ENCODE peak calls at places on chromosomes 2 and 18, in five cellular contexts. V is NCI-H1694 treated with DMSO at 0.1 percent for 48 hours, O is HS-27A, B is renal cortical epithelial cell, F is activated T-cell treated with anti-CD3 and anti-CD28 coated beads for 48 hours. D is an unnamed sample.
A peak's percentile ranks its signal among the peaks of the same experiment; 100 is the strongest.

GRCh38 chr18:69717586-69717985 is 230.1 kb downstream of the CD226 start:
- DNase-seq in V (no peak), O (no peak), B (no peak), F (no peak), D (no peak)

GRCh38 chr2:11329759-11330158 is 14.7 kb downstream of the ROCK2 start:
- DNase-seq in V (no peak), O (peak; percentile 55), B (no peak), F (no peak), D (no peak)

GRCh38 chr2:229800997-229801754 is 86.8 kb upstream of the DNER start:
- DNase-seq in V (peak; percentile 57), O (no peak), B (peak; percentile 65), F (peak; percentile 50), D (peak; percentile 76)

GRCh38 chr2:88669371-88670214 is 21.9 kb upstream of the RPIA start:
- DNase-seq in V (peak; percentile 13), O (no peak), B (peak; percentile 52), F (no peak), D (peak; percentile 47)

GRCh38 chr2:75560768-75561565 is at the start of gene EVA1A:
- DNase-seq in V (no peak), O (peak; percentile 71), B (peak; percentile 76), F (peak; percentile 12), D (peak; percentile 91)

GRCh38 chr2:27721335-27721734 is 50.2 kb upstream of the MRPL33 start:
- DNase-seq in V (no peak), O (no peak), B (peak; percentile 76), F (no peak), D (no peak)

GRCh38 chr2:145066151-145066661 is 546.3 kb upstream of the ZEB2 start:
- DNase-seq in V (no peak), O (no peak), B (no peak), F (no peak), D (peak; percentile 7)

GRCh38 chr2:71905205-71905604 is 242.5 kb downstream of the CYP26B1 start:
- DNase-seq in V (no peak), O (no peak), B (no peak), F (no peak), D (no peak)

GRCh38 chr2:159290289-159290907 is 3.9 kb upstream of the WDSUB1 start:
- DNase-seq in V (peak; percentile 51), O (no peak), B (peak; percentile 63), F (no peak), D (peak; percentile 7)

GRCh38 chr2:10385501-10385900 is 62.6 kb downstream of the ODC1 start:
- DNase-seq in V (peak; percentile 57), O (no peak), B (peak; percentile 25), F (no peak), D (no peak)

GRCh38 chr2:200860092-200860795 is 4.2 kb downstream of the CLK1 start:
- DNase-seq in V (no peak), O (no peak), B (peak; percentile 19), F (peak; percentile 15), D (peak; percentile 26)

GRCh38 chr2:240214790-240215675 is 74.6 kb upstream of the OTOS start:
- DNase-seq in V (no peak), O (no peak), B (no peak), F (no peak), D (no peak)

GRCh38 chr18:71237636-71238035 is 948.8 kb downstream of the SOCS6 start:
- DNase-seq in V (no peak), O (no peak), B (peak; percentile 69), F (no peak), D (no peak)

GRCh38 chr2:217075225-217075802 is 215.4 kb upstream of the TNP1 start:
- DNase-seq in V (no peak), O (no peak), B (no peak), F (no peak), D (no peak)

GRCh38 chr2:107597507-107597906 is 229.2 kb upstream of the RGPD4 start:
- DNase-seq in V (no peak), O (no peak), B (peak; percentile 31), F (no peak), D (no peak)

GRCh38 chr2:176063958-176064357 is 19.8 kb downstream of the EVX2 start:
- DNase-seq in V (peak; percentile 37), O (no peak), B (peak; percentile 64), F (no peak), D (peak; percentile 75)

GRCh38 chr2:62641410-62641843 is 64.1 kb upstream of the EHBP1 start:
- DNase-seq in V (no peak), O (no peak), B (peak; percentile 26), F (no peak), D (peak; percentile 51)

GRCh38 chr2:165700511-165700910 is 93.5 kb downstream of the GALNT3 start:
- DNase-seq in V (peak; percentile 28), O (no peak), B (no peak), F (no peak), D (no peak)

GRCh38 chr2:391658-392170 is 103.8 kb upstream of the ALKAL2 start:
- DNase-seq in V (no peak), O (no peak), B (no peak), F (no peak), D (no peak)

GRCh38 chr2:190069936-190070696 is 7.6 kb upstream of the MSTN start:
- DNase-seq in V (peak; percentile 73), O (peak; percentile 39), B (peak; percentile 77), F (no peak), D (peak; percentile 83)

GRCh38 chr2:205716126-205716525 is 33.8 kb downstream of the NRP2 start:
- DNase-seq in V (no peak), O (no peak), B (no peak), F (no peak), D (no peak)

GRCh38 chr2:112275887-112276773 is 733 bp downstream of the ZC3H6 start:
- DNase-seq in V (peak; percentile 76), O (peak; percentile 85), B (peak; percentile 60), F (peak; percentile 75), D (peak; percentile 95)

GRCh38 chr2:94871226-94872087 is at the start of gene TEKT4:
- DNase-seq in V (no peak), O (no peak), B (peak; percentile 51), F (no peak), D (peak; percentile 93)

GRCh38 chr2:114543106-114543806 is 100.8 kb downstream of the DPP10 start:
- DNase-seq in V (no peak), O (no peak), B (no peak), F (no peak), D (peak; percentile 90)

GRCh38 chr2:227821043-227821942 is 7.7 kb downstream of the CCL20 start:
- DNase-seq in V (no peak), O (no peak), B (peak; percentile 75), F (no peak), D (no peak)

D was measured in left kidney.